ENCODE peak calls at places on chromosomes 1 and 21, in five cellular contexts. S, B, N, H and G are unnamed samples.
A peak's percentile ranks its signal among the peaks of the same experiment; 100 is the strongest.

GRCh38 chr1:61873581-61873980 is 131.3 kb downstream of the PATJ start:
- DNase-seq in S (no peak), B (no peak), N (no peak), H (no peak), G (no peak)

GRCh38 chr1:6246497-6247295 is 2.7 kb downstream of the HES3 start:
- DNase-seq in S (peak; percentile 87), B (peak; percentile 57), N (peak; percentile 92), H (peak; percentile 91), G (peak; percentile 78)

GRCh38 chr1:154998818-154999650 is 3.6 kb upstream of the ZBTB7B start:
- DNase-seq in S (peak; percentile 78), B (peak; percentile 59), N (peak; percentile 82), H (peak; percentile 80), G (no peak)

GRCh38 chr1:74356493-74356892 is 121.3 kb downstream of the TNNI3K start:
- DNase-seq in S (peak; percentile 41), B (peak; percentile 34), N (no peak), H (no peak), G (no peak)

GRCh38 chr1:239550178-239550577 is 163.8 kb downstream of the CHRM3 start:
- DNase-seq in S (no peak), B (peak; percentile 12), N (no peak), H (no peak), G (no peak)

GRCh38 chr1:78165816-78166215 is 120.0 kb downstream of the GIPC2 start:
- DNase-seq in S (no peak), B (no peak), N (no peak), H (no peak), G (no peak)

GRCh38 chr1:58754683-58755467 is 29.0 kb downstream of the JUN start:
- DNase-seq in S (no peak), B (no peak), N (no peak), H (no peak), G (peak; percentile 19)

GRCh38 chr1:155003227-155003765 is 694 bp downstream of the ZBTB7B start:
- DNase-seq in S (peak; percentile 63), B (peak; percentile 42), N (peak; percentile 57), H (peak; percentile 66), G (no peak)

GRCh38 chr1:206583461-206584264 is 28.6 kb downstream of the EIF2D start:
- DNase-seq in S (peak; percentile 82), B (peak; percentile 53), N (peak; percentile 83), H (peak; percentile 74), G (peak; percentile 84)

GRCh38 chr1:235986869-235987268 is 78.0 kb downstream of the NID1 start:
- DNase-seq in S (no peak), B (no peak), N (no peak), H (no peak), G (no peak)

GRCh38 chr1:204130178-204130577 is 21.7 kb downstream of the ETNK2 start:
- DNase-seq in S (no peak), B (no peak), N (no peak), H (peak; percentile 70), G (no peak)

GRCh38 chr1:239819075-239819474 is 272.6 kb upstream of the FMN2 start:
- DNase-seq in S (no peak), B (no peak), N (no peak), H (no peak), G (no peak)

GRCh38 chr1:6001992-6002576 is 9.9 kb upstream of the NPHP4 start:
- DNase-seq in S (no peak), B (no peak), N (no peak), H (no peak), G (no peak)

GRCh38 chr1:235932090-235932510 is 65.4 kb upstream of the LYST start:
- DNase-seq in S (no peak), B (no peak), N (no peak), H (no peak), G (no peak)

GRCh38 chr1:60160141-60160540 is 86.6 kb upstream of the C1orf87 start:
- DNase-seq in S (no peak), B (peak; percentile 67), N (no peak), H (no peak), G (no peak)

GRCh38 chr1:185974367-185974766 is 240.2 kb downstream of the HMCN1 start:
- DNase-seq in S (no peak), B (no peak), N (no peak), H (no peak), G (no peak)

GRCh38 chr1:45752014-45752413 is 1.6 kb upstream of the IPP start:
- DNase-seq in S (no peak), B (no peak), N (no peak), H (no peak), G (no peak)

GRCh38 chr1:45746922-45747321 is 3.5 kb downstream of the IPP start:
- DNase-seq in S (no peak), B (no peak), N (no peak), H (no peak), G (no peak)

GRCh38 chr1:45752441-45753052 is 2.1 kb upstream of the IPP start:
- DNase-seq in S (no peak), B (peak; percentile 5), N (no peak), H (no peak), G (no peak)

GRCh38 chr1:45753248-45754037 is 3.0 kb upstream of the IPP start:
- DNase-seq in S (no peak), B (no peak), N (no peak), H (no peak), G (no peak)

DNA sequence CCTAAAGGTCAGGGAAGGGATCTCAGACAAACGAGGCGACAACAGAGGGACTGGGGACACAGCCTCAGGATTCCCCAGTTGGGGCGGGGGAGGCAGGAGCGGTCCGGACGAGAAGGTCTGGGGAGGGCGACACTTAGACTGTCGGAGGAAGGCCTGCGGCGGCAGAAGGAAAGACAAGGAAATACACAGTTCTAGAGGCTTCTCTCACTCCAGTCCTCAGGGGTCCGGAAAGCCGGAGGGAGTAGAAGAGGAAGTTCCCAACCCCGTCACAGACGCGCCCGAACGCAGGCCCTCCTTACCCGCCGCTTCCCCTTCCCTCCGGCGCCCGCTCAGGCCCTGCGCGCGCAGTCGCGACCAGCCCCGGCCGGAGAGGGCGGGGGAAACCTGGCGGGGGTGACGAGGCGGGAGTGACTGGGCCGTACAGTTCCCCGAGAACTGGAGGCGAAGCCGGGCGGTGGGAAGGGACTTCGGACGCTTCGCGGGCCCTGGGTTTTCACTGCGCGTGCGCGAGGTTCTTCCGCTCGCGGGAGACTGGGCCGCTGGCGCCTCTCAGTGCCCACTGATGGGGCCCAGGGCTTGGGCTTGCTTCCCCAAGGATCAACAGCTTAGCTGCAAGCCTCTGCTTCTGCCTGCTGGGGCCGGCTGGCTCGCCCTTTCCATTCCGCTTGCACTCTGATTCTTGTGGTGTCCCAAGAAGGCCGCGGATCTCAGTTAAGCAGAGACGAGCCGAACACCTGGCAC is at the start of gene IPP:
- DNase-seq in S (peak; percentile 100), B (peak; percentile 96), N (peak; percentile 97), H (peak; percentile 98), G (peak; percentile 89)
- TF ChIP-seq CTCF in S (peak; percentile 35), B (no peak), N (no peak), H (no peak), G (peak; percentile 27)

GRCh38 chr1:173914366-173914871 is 2.7 kb downstream of the SERPINC1 start:
- DNase-seq in S (peak; percentile 21), B (no peak), N (no peak), H (no peak), G (no peak)
- TF ChIP-seq CTCF in S (peak; percentile 32), B (peak; percentile 37), N (peak; percentile 45), H (no peak), G (no peak)

DNA sequence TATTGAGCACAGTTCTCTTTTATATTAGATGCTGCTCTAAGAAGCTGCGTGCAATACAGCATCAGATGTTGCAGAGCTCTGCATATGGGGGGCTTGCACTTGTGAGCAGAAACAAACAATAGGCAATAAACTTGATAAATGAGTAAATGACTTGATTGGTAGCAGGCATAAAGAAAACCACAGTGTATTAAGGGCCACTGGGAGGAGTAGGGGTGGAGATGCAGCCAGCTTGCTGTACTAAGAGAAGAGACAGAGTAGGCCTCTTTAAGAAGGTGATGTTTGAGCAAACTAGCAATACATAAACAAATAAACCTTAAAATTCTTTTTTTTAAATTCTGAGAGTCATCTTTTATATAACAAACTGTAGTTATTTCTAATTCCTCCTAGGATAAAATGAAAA is 598.5 kb upstream of the ADAMTS5 start:
- DNase-seq in S (no peak), B (no peak), N (no peak), H (no peak), G (no peak)
- TF ChIP-seq CTCF in S (no peak), B (no peak), N (no peak), H (no peak), G (no peak)

GRCh38 chr1:31694069-31694909 is 9.5 kb downstream of the COL16A1 start:
- DNase-seq in S (no peak), B (no peak), N (no peak), H (no peak), G (no peak)

GRCh38 chr1:31690921-31691320 is 12.9 kb downstream of the COL16A1 start:
- DNase-seq in S (no peak), B (no peak), N (no peak), H (no peak), G (no peak)

GRCh38 chr1:31689821-31690220 is 14.0 kb downstream of the COL16A1 start:
- DNase-seq in S (peak; percentile 39), B (peak; percentile 99), N (no peak), H (no peak), G (no peak)

GRCh38 chr1:31691446-31691845 is 12.4 kb downstream of the COL16A1 start:
- DNase-seq in S (no peak), B (no peak), N (no peak), H (no peak), G (no peak)

GRCh38 chr1:31691951-31692350 is 11.9 kb downstream of the COL16A1 start:
- DNase-seq in S (no peak), B (no peak), N (no peak), H (no peak), G (no peak)
- TF ChIP-seq CTCF in S (no peak), B (no peak), N (no peak), H (no peak), G (no peak)

DNA sequence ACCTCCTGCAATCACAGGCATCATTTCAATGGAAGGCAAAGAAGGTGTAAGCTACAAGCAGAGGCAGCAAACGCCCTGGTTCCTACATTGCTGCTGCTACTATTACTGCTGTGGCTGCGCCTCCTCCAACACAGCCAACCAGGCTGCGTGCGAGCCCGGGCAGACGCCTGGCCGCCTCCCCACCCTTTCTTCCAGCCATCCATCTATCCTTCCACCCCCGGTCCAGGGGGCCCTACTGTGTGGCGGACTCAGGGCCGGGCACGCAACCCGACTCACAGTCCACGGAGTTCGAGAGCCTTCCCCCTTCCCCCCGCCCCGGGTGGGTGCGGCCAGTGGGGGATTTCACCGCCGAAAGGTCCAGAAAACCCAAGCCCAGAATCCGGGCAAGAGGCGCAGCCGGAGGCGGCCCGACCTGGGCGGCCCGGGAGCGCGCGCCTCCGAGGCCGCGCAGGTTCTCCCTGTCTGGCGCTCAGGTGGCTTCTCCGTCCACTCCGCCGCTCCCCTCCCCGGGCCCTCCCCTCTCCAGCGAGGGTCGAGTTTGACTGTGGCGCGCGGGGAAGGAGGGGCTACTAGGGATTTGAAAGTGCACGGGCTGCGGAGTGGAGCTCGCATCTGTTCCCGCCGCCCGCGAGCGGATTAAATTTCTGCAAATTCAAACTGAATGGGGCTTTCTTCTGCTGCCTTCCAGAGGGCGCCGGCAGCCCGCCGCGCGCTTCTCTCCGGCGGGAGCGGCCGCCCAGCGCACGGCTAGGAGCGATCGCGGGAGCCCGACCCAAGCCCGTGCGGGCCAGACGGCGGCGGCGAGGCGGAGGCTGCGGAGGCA is at the start of gene HUNK:
- DNase-seq in S (peak; percentile 76), B (peak; percentile 37), N (peak; percentile 81), H (no peak), G (no peak)
- TF ChIP-seq CTCF in S (no peak), B (peak; percentile 14), N (no peak), H (no peak), G (no peak)